ENCODE peak calls at places on chromosome 4, in four cellular contexts. G is K562, F is HepG2, S is GM12878. A is an unnamed sample.

GRCh38 chr4:38390962-38391361 is 273.0 kb upstream of the KLF3 start:
- DNase-seq in G (no peak), S (no peak), F (peak), A (no peak)

GRCh38 chr4:173990126-173990878 is 293.2 kb downstream of the FBXO8 start:
- DNase-seq in G (peak), F (peak), S (no peak), A (peak)

GRCh38 chr4:88138561-88138960 is 19.9 kb downstream of the ABCG2 start:
- DNase-seq in S (no peak), F (no peak), G (no peak), A (no peak)

GRCh38 chr4:101118641-101119040 is 228.7 kb downstream of the PPP3CA start:
- DNase-seq in S (no peak), F (no peak), G (no peak), A (no peak)

GRCh38 chr4:157204634-157205244 is 15.8 kb upstream of the GRIA2 start:
- DNase-seq in F (peak), G (peak), S (no peak), A (peak)

GRCh38 chr4:184954482-184954881 is 63.8 kb upstream of the HELT start:
- DNase-seq in G (no peak), S (no peak), F (no peak), A (no peak)

GRCh38 chr4:4362991-4363697 is 23.8 kb upstream of the NSG1 start:
- DNase-seq in S (no peak), F (no peak), G (no peak), A (no peak)

GRCh38 chr4:10753326-10753725 is 68.8 kb upstream of the CLNK start:
- DNase-seq in F (no peak), S (no peak), G (no peak), A (no peak)

GRCh38 chr4:14994242-14994641 is 8.0 kb upstream of the CPEB2 start:
- DNase-seq in S (no peak), F (no peak), G (peak), A (no peak)

GRCh38 chr4:168336837-168337549 is 18.4 kb upstream of the DDX60 start:
- DNase-seq in G (no peak), S (no peak), F (no peak), A (no peak)

GRCh38 chr4:185134176-185134869 is 8.7 kb upstream of the SLC25A4 start:
- DNase-seq in S (no peak), G (peak), F (peak), A (peak)

GRCh38 chr4:103002551-103002950 is 17.0 kb downstream of the SLC9B1 start:
- DNase-seq in S (no peak), F (no peak), G (no peak), A (no peak)

GRCh38 chr4:114588305-114588704 is 10.3 kb upstream of the UGT8 start:
- DNase-seq in G (peak), F (no peak), S (no peak), A (no peak)

GRCh38 chr4:122827258-122827887 is 742 bp downstream of the FGF2 start:
- DNase-seq in G (peak), F (no peak), S (peak), A (peak)

GRCh38 chr4:88660446-88661294 is 37.0 kb downstream of the NAP1L5 start:
- DNase-seq in G (no peak), S (no peak), F (peak), A (no peak)

GRCh38 chr4:39032218-39033085 is at the start of gene TMEM156:
- DNase-seq in F (peak), S (peak), G (peak), A (no peak)

GRCh38 chr4:186902361-186902760 is 178.7 kb upstream of the FAT1 start:
- DNase-seq in G (no peak), F (no peak), S (no peak), A (no peak)

GRCh38 chr4:174394915-174395314 is 111.2 kb downstream of the CEP44 start:
- DNase-seq in G (no peak), F (no peak), S (no peak), A (no peak)

GRCh38 chr4:159352609-159353008 is 249.7 kb downstream of the RAPGEF2 start:
- DNase-seq in G (no peak), S (no peak), F (no peak), A (no peak)

GRCh38 chr4:80393246-80393969 is 57.9 kb downstream of the CFAP299 start:
- DNase-seq in S (no peak), F (no peak), G (no peak), A (no peak)

GRCh38 chr4:157265281-157265680 is 44.8 kb downstream of the GRIA2 start:
- DNase-seq in S (no peak), F (no peak), G (no peak), A (peak)

GRCh38 chr4:147103403-147103946 is 157.8 kb upstream of the TTC29 start:
- DNase-seq in F (no peak), G (no peak), S (no peak), A (no peak)

GRCh38 chr4:140755811-140756291 is 334 bp downstream of the TBC1D9 start:
- DNase-seq in G (no peak), F (no peak), S (no peak), A (peak)

GRCh38 chr4:128308986-128309385 is 21.4 kb upstream of the PGRMC2 start:
- DNase-seq in S (no peak), G (no peak), F (no peak), A (no peak)

GRCh38 chr4:2248821-2249261 is 6.9 kb upstream of the HAUS3 start:
- DNase-seq in S (no peak), G (no peak), F (no peak), A (no peak)

GRCh38 chr4:146514651-146515379 is 6.9 kb downstream of the SLC10A7 start:
- DNase-seq in G (no peak), S (no peak), F (no peak), A (peak)

GRCh38 chr4:25098964-25099843 is 61.0 kb downstream of the SEPSECS start:
- DNase-seq in F (no peak), G (peak), S (no peak), A (no peak)

GRCh38 chr4:117800636-117801035 is 233.7 kb upstream of the NDST3 start:
- DNase-seq in G (no peak), F (no peak), S (no peak), A (no peak)

GRCh38 chr4:36064147-36064546 is 180.2 kb downstream of the ARAP2 start:
- DNase-seq in F (no peak), G (no peak), S (no peak), A (no peak)

GRCh38 chr4:147571021-147571770 is 46.0 kb upstream of the TMEM184C start:
- DNase-seq in F (no peak), G (no peak), S (no peak), A (no peak)

GRCh38 chr4:71304289-71304850 is 34.5 kb upstream of the SLC4A4 start:
- DNase-seq in G (no peak), F (no peak), S (no peak), A (no peak)

GRCh38 chr4:132387060-132387459 is 762.0 kb upstream of the PCDH10 start:
- DNase-seq in S (no peak), G (no peak), F (no peak), A (no peak)

DNA sequence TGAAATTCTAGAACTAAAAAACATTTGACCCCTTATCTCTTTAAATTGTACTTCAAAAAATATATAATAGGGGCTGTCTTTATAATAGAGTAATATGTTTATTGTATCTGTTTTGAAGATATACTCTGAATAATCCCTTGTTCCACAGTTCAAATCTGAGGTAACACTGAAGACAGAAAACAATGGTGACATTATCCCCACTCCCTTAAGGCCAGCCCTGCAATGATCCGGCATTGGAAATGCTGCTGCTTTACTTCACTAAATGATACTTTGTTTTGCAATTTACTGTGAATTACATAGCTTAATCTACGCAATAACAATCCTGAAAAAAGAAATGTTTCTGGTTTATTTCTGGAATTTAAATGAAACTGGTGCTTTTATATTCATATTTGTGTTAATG is 34.4 kb upstream of the ZFP42 start:
- DNase-seq in F (no peak), G (no peak), S (no peak), A (no peak)
- TF ChIP-seq FOXK2 in F (no peak), G (no peak), S (no peak), A (no peak)

GRCh38 chr4:125042031-125042430 is 272.7 kb upstream of the FAT4 start:
- DNase-seq in S (no peak), G (no peak), F (no peak), A (no peak)
- TF ChIP-seq FOXK2 in S (no peak), G (no peak), F (no peak), A (no peak)

DNA sequence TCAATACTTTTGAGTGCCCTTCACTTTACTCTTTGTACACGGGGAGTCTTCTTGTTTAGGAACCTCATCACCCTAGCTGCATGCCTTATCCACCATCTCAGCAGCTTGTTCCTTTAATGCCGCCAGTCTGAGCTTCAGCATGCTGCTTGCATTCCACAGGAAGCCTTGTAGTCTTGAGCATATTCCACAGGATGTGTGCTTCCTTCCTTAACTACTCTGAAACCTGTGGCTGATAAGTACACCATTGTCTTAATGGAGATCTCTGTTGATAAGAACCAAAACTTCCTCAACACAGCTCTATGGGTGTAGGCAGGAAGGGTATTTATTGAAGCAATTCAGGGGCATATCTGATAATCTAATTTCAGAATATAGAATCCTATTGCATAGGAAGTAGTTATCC is 24.4 kb upstream of the CCNI start:
- DNase-seq in G (no peak), F (no peak), S (no peak), A (no peak)
- TF ChIP-seq FOXK2 in G (no peak), F (no peak), S (no peak), A (no peak)

DNA sequence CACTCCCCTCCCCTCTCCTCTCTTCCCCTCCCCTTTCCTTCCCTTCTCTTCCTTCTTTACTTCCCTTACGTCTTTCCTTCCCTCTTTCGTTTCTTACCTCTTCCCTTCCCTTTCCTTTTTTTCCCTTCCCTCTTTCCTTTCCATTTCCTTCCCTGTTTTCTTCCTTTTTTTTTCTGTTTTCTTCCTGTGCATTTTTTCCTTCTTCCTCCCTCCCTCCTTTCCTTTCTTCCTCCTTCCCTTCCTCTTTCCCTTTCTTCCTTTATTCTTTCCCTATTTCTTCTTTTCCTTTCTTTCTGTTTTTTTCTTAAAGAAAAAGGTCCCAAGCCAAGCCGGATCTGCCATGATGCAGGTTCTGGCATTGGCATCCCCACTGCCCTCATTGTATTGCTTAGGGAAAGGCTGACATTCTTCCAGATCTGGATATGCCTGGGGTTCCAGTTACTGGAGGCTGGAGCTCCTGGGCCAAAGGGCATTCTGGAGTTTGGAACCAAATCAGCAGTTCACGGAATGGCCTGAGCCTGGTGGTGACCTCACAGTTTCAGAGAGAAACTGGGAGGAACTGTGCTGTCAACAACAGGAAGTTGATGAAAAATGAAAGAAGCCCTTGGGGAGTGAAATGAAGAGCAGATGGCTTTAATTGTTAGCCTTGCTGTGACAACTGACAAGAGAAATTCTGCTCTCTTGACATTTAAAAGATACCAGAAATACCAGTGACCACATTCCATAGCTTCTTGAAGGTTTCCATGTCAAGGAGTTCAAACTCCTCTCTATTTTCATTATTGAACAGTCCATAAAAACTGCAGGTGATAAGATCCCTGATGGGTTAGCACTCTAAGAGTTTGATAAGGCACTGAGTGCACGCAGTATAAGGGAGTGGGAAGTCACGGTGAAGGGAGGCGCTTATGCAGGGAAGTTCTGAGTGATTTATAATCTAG is 622.1 kb downstream of the SPRY1 start:
- DNase-seq in F (peak), S (peak), G (no peak), A (peak)
- TF ChIP-seq FOXK2 in F (no peak), S (no peak), G (no peak), A (no peak)

DNA sequence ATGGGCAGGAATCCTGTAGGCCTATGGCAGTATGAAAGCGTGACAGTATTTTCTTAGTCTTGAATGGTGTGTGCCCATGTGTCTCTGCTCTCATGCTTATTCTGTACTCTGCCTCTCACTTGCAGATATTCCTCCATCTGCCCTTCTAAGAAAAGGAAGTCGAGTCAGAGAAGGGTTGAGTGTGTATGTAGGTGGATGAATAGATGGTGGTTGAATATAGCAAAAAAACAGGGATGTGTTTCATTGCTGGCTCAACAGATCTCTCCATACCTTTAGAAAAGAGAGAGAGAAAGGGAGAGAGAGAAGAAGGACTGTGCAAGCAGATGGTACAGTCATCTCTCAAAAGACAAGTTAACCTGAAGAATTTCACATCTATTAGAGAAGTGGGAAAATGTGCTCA is 381.5 kb downstream of the FBXW7 start:
- DNase-seq in S (no peak), G (no peak), F (no peak), A (no peak)
- TF ChIP-seq FOXK2 in S (no peak), G (no peak), F (no peak), A (no peak)

GRCh38 chr4:119070301-119070700 is 65.3 kb upstream of the MYOZ2 start:
- DNase-seq in G (no peak), S (no peak), F (no peak), A (no peak)
- TF ChIP-seq FOXK2 in G (no peak), S (no peak), F (no peak), A (no peak)

GRCh38 chr4:6491235-6491634 is 18.8 kb upstream of the PPP2R2C start:
- DNase-seq in F (no peak), S (no peak), G (no peak), A (no peak)

GRCh38 chr4:6489962-6490361 is 17.5 kb upstream of the PPP2R2C start:
- DNase-seq in S (no peak), F (no peak), G (no peak), A (no peak)

GRCh38 chr4:6493668-6494304 is 21.4 kb upstream of the PPP2R2C start:
- DNase-seq in G (no peak), S (no peak), F (no peak), A (no peak)

GRCh38 chr4:6492861-6493667 is 20.6 kb upstream of the PPP2R2C start:
- DNase-seq in G (no peak), F (no peak), S (no peak), A (no peak)

GRCh38 chr4:6492027-6492590 is 19.7 kb upstream of the PPP2R2C start:
- DNase-seq in G (no peak), S (no peak), F (no peak), A (no peak)
- TF ChIP-seq FOXK2 in G (no peak), S (no peak), F (no peak), A (no peak)

GRCh38 chr4:177012918-177013545 is 220.3 kb upstream of the VEGFC start:
- DNase-seq in G (no peak), S (no peak), F (no peak), A (no peak)

DNA sequence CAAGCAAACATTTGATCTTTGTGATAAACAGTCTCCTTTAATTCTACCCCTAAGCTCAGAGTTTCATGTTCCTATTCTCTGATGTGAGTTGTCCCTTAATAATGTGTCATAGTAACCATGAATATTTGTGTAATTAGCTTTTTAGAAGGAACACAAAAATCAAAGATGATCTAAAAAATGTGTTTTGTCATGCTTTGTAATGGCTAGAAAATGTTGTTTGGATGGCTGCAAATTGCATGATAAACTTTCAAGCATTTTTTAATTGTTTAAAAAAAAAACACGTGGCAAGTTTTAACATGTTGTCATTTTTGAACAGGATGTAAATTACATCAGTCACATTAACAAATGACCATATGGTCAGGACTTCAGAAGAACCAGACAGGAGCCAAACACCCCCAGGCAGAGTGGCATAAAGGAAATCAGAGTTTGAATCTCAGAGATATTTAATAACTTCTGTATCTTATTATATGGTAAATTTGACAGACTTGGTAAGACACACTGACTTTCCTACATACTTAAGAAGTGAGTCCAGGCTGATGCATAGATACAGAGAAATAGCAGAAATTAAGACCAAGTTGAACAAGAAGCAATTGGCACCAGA is 223.9 kb upstream of the VEGFC start:
- DNase-seq in S (no peak), F (no peak), G (no peak), A (no peak)
- TF ChIP-seq FOXK2 in S (no peak), F (no peak), G (no peak), A (no peak)

GRCh38 chr4:120844528-120844921 is 78.0 kb downstream of the PRDM5 start:
- DNase-seq in G (no peak), S (peak), F (no peak), A (no peak)

GRCh38 chr4:120842046-120842445 is 80.5 kb downstream of the PRDM5 start:
- DNase-seq in G (no peak), F (no peak), S (no peak), A (no peak)

GRCh38 chr4:120847019-120847582 is 75.4 kb downstream of the PRDM5 start:
- DNase-seq in F (no peak), G (no peak), S (no peak), A (no peak)

GRCh38 chr4:120841580-120841979 is 80.9 kb downstream of the PRDM5 start:
- DNase-seq in G (no peak), S (no peak), F (no peak), A (no peak)

GRCh38 chr4:120843840-120844527 is 78.5 kb downstream of the PRDM5 start:
- DNase-seq in G (no peak), F (no peak), S (no peak), A (peak)
- TF ChIP-seq FOXK2 in G (no peak), F (no peak), S (no peak), A (no peak)